ENCODE peak calls at places on chromosomes 5 and 9, in four cellular contexts. One of them, this sample, is unnamed.

GRCh38 chr5:135578685-135579341 is at the start of gene CXCL14:
- DNase-seq in AG04449: no peak
- DNase-seq in prostate gland: peak
- DNase-seq in bronchial epithelial cell: peak
- DNase-seq in this sample: peak

GRCh38 chr9:112917027-112917986 is 26.6 kb upstream of the SLC46A2 start:
- DNase-seq in AG04449: no peak
- DNase-seq in prostate gland: no peak
- DNase-seq in bronchial epithelial cell: peak
- DNase-seq in this sample: no peak

GRCh38 chr9:109253637-109254284 is 67.1 kb downstream of the EPB41L4B start:
- DNase-seq in AG04449: peak
- DNase-seq in prostate gland: peak
- DNase-seq in bronchial epithelial cell: peak
- DNase-seq in this sample: peak

GRCh38 chr9:15755660-15756059 is 202.8 kb downstream of the CCDC171 start:
- DNase-seq in AG04449: no peak
- DNase-seq in prostate gland: no peak
- DNase-seq in bronchial epithelial cell: no peak
- DNase-seq in this sample: no peak

GRCh38 chr9:87503970-87504369 is 6.3 kb downstream of the DAPK1 start:
- DNase-seq in AG04449: no peak
- DNase-seq in prostate gland: no peak
- DNase-seq in bronchial epithelial cell: no peak
- DNase-seq in this sample: no peak

GRCh38 chr9:20462410-20462809 is 159.9 kb downstream of the MLLT3 start:
- DNase-seq in AG04449: no peak
- DNase-seq in prostate gland: no peak
- DNase-seq in bronchial epithelial cell: no peak
- DNase-seq in this sample: peak

GRCh38 chr5:176690911-176691310 is 43.6 kb downstream of the TSPAN17 start:
- DNase-seq in AG04449: no peak
- DNase-seq in prostate gland: no peak
- DNase-seq in bronchial epithelial cell: no peak
- DNase-seq in this sample: no peak

GRCh38 chr5:180380441-180380840 is 27.3 kb upstream of the GFPT2 start:
- DNase-seq in AG04449: no peak
- DNase-seq in prostate gland: no peak
- DNase-seq in bronchial epithelial cell: no peak
- DNase-seq in this sample: no peak

GRCh38 chr9:95091971-95092320 is 225.6 kb downstream of the FANCC start:
- DNase-seq in AG04449: no peak
- DNase-seq in prostate gland: no peak
- DNase-seq in bronchial epithelial cell: peak
- DNase-seq in this sample: no peak

GRCh38 chr5:136210259-136210658 is 17.3 kb upstream of the SMIM32 start:
- DNase-seq in AG04449: no peak
- DNase-seq in prostate gland: no peak
- DNase-seq in bronchial epithelial cell: no peak
- DNase-seq in this sample: no peak

GRCh38 chr9:118446962-118447490 is 742.8 kb downstream of the TLR4 start:
- DNase-seq in AG04449: no peak
- DNase-seq in prostate gland: no peak
- DNase-seq in bronchial epithelial cell: peak
- DNase-seq in this sample: peak

GRCh38 chr9:121463026-121463827 is 36.4 kb downstream of the GGTA1 start:
- DNase-seq in AG04449: no peak
- DNase-seq in prostate gland: no peak
- DNase-seq in bronchial epithelial cell: peak
- DNase-seq in this sample: peak

GRCh38 chr9:124054671-124055212 is 43.2 kb downstream of the LHX2 start:
- DNase-seq in AG04449: no peak
- DNase-seq in prostate gland: no peak
- DNase-seq in bronchial epithelial cell: peak
- DNase-seq in this sample: peak

GRCh38 chr5:44536650-44537260 is 147.5 kb upstream of the FGF10 start:
- DNase-seq in AG04449: no peak
- DNase-seq in prostate gland: no peak
- DNase-seq in bronchial epithelial cell: peak
- DNase-seq in this sample: peak

GRCh38 chr9:70563437-70564204 is 149.2 kb upstream of the KLF9 start:
- DNase-seq in AG04449: peak
- DNase-seq in prostate gland: no peak
- DNase-seq in bronchial epithelial cell: peak
- DNase-seq in this sample: no peak

GRCh38 chr5:155591273-155591672 is 577.7 kb downstream of the KIF4B start:
- DNase-seq in AG04449: no peak
- DNase-seq in prostate gland: no peak
- DNase-seq in bronchial epithelial cell: no peak
- DNase-seq in this sample: no peak

GRCh38 chr5:153965102-153965645 is 73.5 kb downstream of the FAM114A2 start:
- DNase-seq in AG04449: no peak
- DNase-seq in prostate gland: no peak
- DNase-seq in bronchial epithelial cell: peak
- DNase-seq in this sample: peak

GRCh38 chr5:52481216-52481615 is 306.5 kb upstream of the ITGA1 start:
- DNase-seq in AG04449: no peak
- DNase-seq in prostate gland: no peak
- DNase-seq in bronchial epithelial cell: peak
- DNase-seq in this sample: peak

GRCh38 chr5:166517976-166518375 is 1773.5 kb upstream of the WWC1 start:
- DNase-seq in AG04449: no peak
- DNase-seq in prostate gland: no peak
- DNase-seq in bronchial epithelial cell: no peak
- DNase-seq in this sample: no peak

GRCh38 chr5:173310861-173311515 is 17.2 kb downstream of the STC2 start:
- DNase-seq in AG04449: no peak
- DNase-seq in prostate gland: no peak
- DNase-seq in bronchial epithelial cell: no peak
- DNase-seq in this sample: peak

GRCh38 chr9:109110326-109111014 is 9.3 kb downstream of the TMEM245 start:
- DNase-seq in AG04449: no peak
- DNase-seq in prostate gland: no peak
- DNase-seq in bronchial epithelial cell: peak
- DNase-seq in this sample: peak

GRCh38 chr5:92543246-92543645 is 1037.8 kb downstream of the NR2F1-AS1 start:
- DNase-seq in AG04449: peak
- DNase-seq in prostate gland: no peak
- DNase-seq in bronchial epithelial cell: no peak
- DNase-seq in this sample: no peak

GRCh38 chr5:170497311-170498038 is 6.3 kb upstream of the KCNIP1 start:
- DNase-seq in AG04449: no peak
- DNase-seq in prostate gland: no peak
- DNase-seq in bronchial epithelial cell: no peak
- DNase-seq in this sample: no peak

GRCh38 chr5:107671742-107672211 is 1.0 kb upstream of the EFNA5 start:
- DNase-seq in AG04449: no peak
- DNase-seq in prostate gland: no peak
- DNase-seq in bronchial epithelial cell: peak
- DNase-seq in this sample: peak

GRCh38 chr9:82912639-82913038 is 150.3 kb downstream of the RASEF start:
- DNase-seq in AG04449: no peak
- DNase-seq in prostate gland: no peak
- DNase-seq in bronchial epithelial cell: peak
- DNase-seq in this sample: peak

GRCh38 chr5:52961238-52961637 is 27.9 kb upstream of the ITGA2 start:
- DNase-seq in AG04449: no peak
- DNase-seq in prostate gland: peak
- DNase-seq in bronchial epithelial cell: peak
- DNase-seq in this sample: peak

GRCh38 chr5:57383093-57383861 is 99.3 kb downstream of the ACTBL2 start:
- DNase-seq in AG04449: peak
- DNase-seq in prostate gland: no peak
- DNase-seq in bronchial epithelial cell: peak
- DNase-seq in this sample: peak

GRCh38 chr9:112002847-112003457 is 106.3 kb downstream of the UGCG start:
- DNase-seq in AG04449: no peak
- DNase-seq in prostate gland: no peak
- DNase-seq in bronchial epithelial cell: no peak
- DNase-seq in this sample: no peak

GRCh38 chr9:130768265-130768664 is 66.8 kb upstream of the ABL1 start:
- DNase-seq in AG04449: no peak
- DNase-seq in prostate gland: no peak
- DNase-seq in bronchial epithelial cell: no peak
- DNase-seq in this sample: no peak

GRCh38 chr9:134643306-134643705 is 1.7 kb downstream of the COL5A1 start:
- DNase-seq in AG04449: no peak
- DNase-seq in prostate gland: no peak
- DNase-seq in bronchial epithelial cell: no peak
- DNase-seq in this sample: peak

GRCh38 chr9:134641989-134642384 is 384 bp downstream of the COL5A1 start:
- DNase-seq in AG04449: no peak
- DNase-seq in prostate gland: no peak
- DNase-seq in bronchial epithelial cell: no peak
- DNase-seq in this sample: no peak

GRCh38 chr9:134640491-134641172 is 971 bp upstream of the COL5A1 start:
- DNase-seq in AG04449: no peak
- DNase-seq in prostate gland: no peak
- DNase-seq in bronchial epithelial cell: no peak
- DNase-seq in this sample: no peak

GRCh38 chr9:134641173-134641985 is at the start of gene COL5A1:
- DNase-seq in AG04449: no peak
- DNase-seq in prostate gland: peak
- DNase-seq in bronchial epithelial cell: peak
- DNase-seq in this sample: no peak

DNA sequence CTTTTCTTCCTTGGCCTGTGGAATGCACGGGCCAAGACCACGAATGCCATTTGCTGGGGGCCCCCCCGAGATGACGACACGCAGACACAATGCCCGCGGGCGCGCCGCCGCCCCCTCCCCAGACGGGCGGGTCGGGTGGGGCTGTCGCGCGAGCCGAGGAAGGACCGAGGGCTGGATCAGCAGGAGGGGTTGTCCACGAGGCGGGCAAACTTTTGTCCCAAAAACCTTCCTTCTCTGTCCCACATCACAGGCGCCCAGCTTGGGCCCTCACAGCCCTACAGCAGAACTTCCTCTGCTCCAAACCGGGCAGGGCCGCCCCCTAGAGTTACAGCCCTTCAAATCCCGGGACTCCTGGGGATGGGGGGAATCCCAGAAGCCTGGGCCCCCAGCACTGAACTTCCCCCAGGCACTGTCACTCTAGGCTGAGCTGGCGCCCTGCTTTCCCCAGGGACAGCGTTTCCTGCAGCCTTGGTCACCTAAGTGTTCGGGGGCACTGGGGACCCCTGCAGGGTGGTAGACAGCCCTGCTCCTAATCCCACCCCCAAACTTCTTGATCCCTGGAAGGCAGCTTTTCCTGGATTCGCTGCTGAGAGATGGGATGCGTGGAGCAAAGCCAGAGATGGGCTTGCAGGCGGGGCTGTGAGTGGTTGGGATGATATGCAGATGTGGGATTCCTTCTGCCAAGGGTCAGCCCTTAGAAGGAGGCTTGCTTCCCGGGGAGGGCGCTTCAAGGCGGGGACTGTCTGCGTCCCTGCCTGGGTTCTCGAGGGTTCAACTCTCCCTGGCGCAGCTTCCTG is 980 bp downstream of the COL5A1 start:
- DNase-seq in AG04449: no peak
- DNase-seq in prostate gland: peak
- DNase-seq in bronchial epithelial cell: peak
- DNase-seq in this sample: no peak
- TF ChIP-seq CTCF in AG04449: peak
- TF ChIP-seq CTCF in prostate gland: no peak
- TF ChIP-seq CTCF in bronchial epithelial cell: peak
- TF ChIP-seq CTCF in this sample: no peak

DNA sequence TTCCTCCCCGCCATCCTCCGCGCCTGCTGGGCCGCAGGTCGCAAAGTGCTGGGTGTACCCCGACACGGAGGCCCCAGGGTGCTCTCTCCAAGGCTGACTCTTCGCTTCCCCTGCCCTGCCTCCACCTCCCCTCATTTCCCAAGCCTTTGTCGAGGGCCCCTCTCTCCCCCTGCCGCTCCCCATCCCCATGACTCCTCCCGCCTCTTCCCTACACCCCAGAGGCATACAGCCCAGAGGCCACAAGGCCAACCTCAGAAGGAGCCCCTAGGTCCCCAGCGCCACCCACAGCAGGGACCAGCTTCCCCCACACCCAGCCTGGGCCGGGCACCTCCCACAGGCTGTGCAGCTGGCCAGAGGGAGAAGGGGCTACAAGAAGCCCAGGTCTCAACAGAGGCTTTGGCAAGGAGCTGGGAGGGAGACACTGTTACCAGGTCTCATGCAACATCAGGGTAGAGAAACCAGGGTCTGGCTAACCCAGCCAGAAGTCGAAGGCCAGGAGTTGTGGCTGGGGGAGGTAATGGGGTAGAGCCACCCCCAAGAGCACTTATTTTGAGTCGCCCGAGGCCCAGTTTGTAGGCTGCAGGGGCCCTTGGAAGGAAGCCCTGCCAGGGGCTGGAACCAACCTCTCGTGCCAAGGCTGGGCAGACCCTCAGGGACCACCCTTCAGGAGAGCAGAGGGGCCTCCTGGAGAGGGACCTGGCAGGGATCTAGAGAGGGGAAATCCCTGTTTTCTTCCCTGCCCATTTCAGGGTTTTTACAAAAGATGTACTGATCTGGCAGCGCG is 24.5 kb upstream of the SARDH start:
- DNase-seq in AG04449: no peak
- DNase-seq in prostate gland: no peak
- DNase-seq in bronchial epithelial cell: no peak
- DNase-seq in this sample: no peak
- TF ChIP-seq CTCF in AG04449: no peak
- TF ChIP-seq CTCF in prostate gland: no peak
- TF ChIP-seq CTCF in bronchial epithelial cell: no peak
- TF ChIP-seq CTCF in this sample: no peak

DNA sequence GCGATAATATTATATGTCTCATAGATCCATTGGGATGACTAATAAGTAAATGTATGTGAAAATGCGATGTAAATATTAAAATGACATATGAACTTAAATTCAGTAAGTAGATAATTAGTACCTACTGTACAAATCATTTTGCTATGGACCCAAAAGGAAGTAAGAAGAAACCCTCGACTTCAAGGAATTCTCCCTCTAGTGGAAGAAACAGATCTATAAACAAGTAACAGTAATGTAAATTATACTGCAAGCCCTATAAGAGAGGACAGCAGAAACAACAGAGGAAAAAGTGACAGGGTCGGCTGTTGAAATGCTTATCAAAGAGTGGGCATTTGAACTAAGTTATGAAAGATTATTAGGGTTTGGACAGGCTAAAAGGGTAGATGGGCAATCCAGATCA is 320.3 kb downstream of the DMAC1 start:
- DNase-seq in AG04449: no peak
- DNase-seq in prostate gland: no peak
- DNase-seq in bronchial epithelial cell: peak
- DNase-seq in this sample: peak
- TF ChIP-seq CTCF in AG04449: no peak
- TF ChIP-seq CTCF in prostate gland: no peak
- TF ChIP-seq CTCF in bronchial epithelial cell: no peak
- TF ChIP-seq CTCF in this sample: peak

GRCh38 chr5:95872333-95873268 is 50.1 kb upstream of the GLRX start:
- DNase-seq in AG04449: no peak
- DNase-seq in prostate gland: no peak
- DNase-seq in bronchial epithelial cell: no peak
- DNase-seq in this sample: no peak
- TF ChIP-seq CTCF in AG04449: no peak
- TF ChIP-seq CTCF in prostate gland: no peak
- TF ChIP-seq CTCF in bronchial epithelial cell: no peak
- TF ChIP-seq CTCF in this sample: no peak